ENCODE peak calls at places on chromosomes 4 and X, in four cellular contexts. One of them, this sample, is unnamed. For H3K27me3, the result is how much of the 10 kb centered on the place peaks cover.

GRCh38 chr4:10673817-10674369 is 10.7 kb downstream of the CLNK start:
- DNase-seq in heart right ventricle: no peak
- DNase-seq in pancreas: no peak
- DNase-seq in CD8-positive, alpha-beta T cell: no peak
- DNase-seq in this sample: no peak

GRCh38 chrX:19705196-19705769 is 182.1 kb downstream of the SH3KBP1 start:
- DNase-seq in pancreas: no peak
- DNase-seq in heart right ventricle: no peak
- DNase-seq in CD8-positive, alpha-beta T cell: no peak
- DNase-seq in this sample: peak

GRCh38 chr4:88276952-88277710 is 7.2 kb downstream of the PPM1K start:
- DNase-seq in pancreas: no peak
- DNase-seq in heart right ventricle: no peak
- DNase-seq in CD8-positive, alpha-beta T cell: no peak
- DNase-seq in this sample: no peak

GRCh38 chr4:134001057-134001456 is 200.5 kb downstream of the PABPC4L start:
- DNase-seq in CD8-positive, alpha-beta T cell: no peak
- DNase-seq in pancreas: no peak
- DNase-seq in heart right ventricle: no peak
- DNase-seq in this sample: peak

GRCh38 chrX:25043192-25043591 is 27.4 kb upstream of the ARX start:
- DNase-seq in heart right ventricle: no peak
- DNase-seq in pancreas: no peak
- DNase-seq in CD8-positive, alpha-beta T cell: no peak
- DNase-seq in this sample: no peak

GRCh38 chrX:136259543-136259942 is 8.3 kb upstream of the MAP7D3 start:
- DNase-seq in CD8-positive, alpha-beta T cell: no peak
- DNase-seq in pancreas: no peak
- DNase-seq in heart right ventricle: no peak
- DNase-seq in this sample: no peak

GRCh38 chr4:118910221-118910620 is 21.6 kb downstream of the SYNPO2 start:
- DNase-seq in pancreas: no peak
- DNase-seq in heart right ventricle: no peak
- DNase-seq in CD8-positive, alpha-beta T cell: no peak
- DNase-seq in this sample: no peak

GRCh38 chr4:128521634-128522253 is 234.1 kb upstream of the PGRMC2 start:
- DNase-seq in CD8-positive, alpha-beta T cell: no peak
- DNase-seq in pancreas: no peak
- DNase-seq in heart right ventricle: no peak
- DNase-seq in this sample: no peak

GRCh38 chr4:10100734-10101216 is 15.8 kb downstream of the WDR1 start:
- DNase-seq in heart right ventricle: no peak
- DNase-seq in pancreas: no peak
- DNase-seq in CD8-positive, alpha-beta T cell: no peak
- DNase-seq in this sample: no peak

GRCh38 chr4:70718811-70719604 is 2.8 kb upstream of the RUFY3 start:
- DNase-seq in heart right ventricle: no peak
- DNase-seq in CD8-positive, alpha-beta T cell: no peak
- DNase-seq in pancreas: no peak
- DNase-seq in this sample: no peak

GRCh38 chr4:183256756-183257385 is 63.2 kb downstream of the CLDN22 start:
- DNase-seq in heart right ventricle: peak
- DNase-seq in pancreas: peak
- DNase-seq in CD8-positive, alpha-beta T cell: peak
- DNase-seq in this sample: no peak

GRCh38 chr4:95410387-95411005 is 138.3 kb downstream of the UNC5C start:
- DNase-seq in CD8-positive, alpha-beta T cell: no peak
- DNase-seq in heart right ventricle: no peak
- DNase-seq in pancreas: no peak
- DNase-seq in this sample: no peak

GRCh38 chr4:4974727-4975126 is 44.5 kb downstream of the CYTL1 start:
- DNase-seq in pancreas: no peak
- DNase-seq in heart right ventricle: no peak
- DNase-seq in CD8-positive, alpha-beta T cell: no peak
- DNase-seq in this sample: no peak

GRCh38 chr4:4595252-4595651 is 53.4 kb upstream of the STX18 start:
- DNase-seq in CD8-positive, alpha-beta T cell: no peak
- DNase-seq in pancreas: no peak
- DNase-seq in heart right ventricle: no peak
- DNase-seq in this sample: no peak

GRCh38 chr4:156830356-156830755 is 141.2 kb downstream of the PDGFC start:
- DNase-seq in heart right ventricle: no peak
- DNase-seq in pancreas: no peak
- DNase-seq in CD8-positive, alpha-beta T cell: no peak
- DNase-seq in this sample: peak

DNA sequence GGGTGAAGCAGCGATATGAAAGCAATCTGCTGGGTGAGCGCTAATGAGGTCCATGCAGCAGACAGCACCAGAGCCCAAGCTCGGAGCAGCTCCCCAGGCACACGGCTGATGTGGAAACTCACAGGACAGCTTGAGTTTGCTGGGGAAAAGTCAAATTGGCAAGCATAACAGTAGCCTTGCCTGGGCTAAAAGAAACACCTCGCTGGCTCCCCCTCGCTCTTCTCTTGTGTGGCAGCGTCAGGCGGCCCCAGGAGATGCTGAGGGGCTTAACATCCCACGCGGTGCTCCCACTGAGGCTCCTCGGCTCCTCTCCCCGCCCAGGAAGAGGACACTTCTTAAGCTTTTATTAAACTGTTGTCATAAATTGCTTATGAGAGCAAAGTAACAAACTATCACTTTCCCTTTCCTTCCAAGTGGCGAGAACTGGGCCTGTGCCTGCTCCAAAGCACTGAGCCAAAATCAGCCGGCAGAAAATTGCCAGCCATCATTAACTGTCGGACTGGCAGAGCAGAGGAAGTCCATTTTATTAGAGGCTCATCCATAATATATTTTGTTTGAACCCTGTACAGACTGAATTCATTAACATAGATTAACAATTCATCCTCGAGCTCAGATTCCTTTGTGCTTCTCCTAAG is 111.4 kb downstream of the TSPAN5 start:
- DNase-seq in CD8-positive, alpha-beta T cell: no peak
- DNase-seq in pancreas: no peak
- DNase-seq in heart right ventricle: no peak
- DNase-seq in this sample: no peak
- TF ChIP-seq CTCF in CD8-positive, alpha-beta T cell: no peak
- TF ChIP-seq CTCF in pancreas: no peak
- TF ChIP-seq CTCF in heart right ventricle: no peak
- TF ChIP-seq CTCF in this sample: peak

GRCh38 chr4:146646601-146647000 is 7.9 kb downstream of the POU4F2 start:
- DNase-seq in heart right ventricle: no peak
- DNase-seq in CD8-positive, alpha-beta T cell: no peak
- DNase-seq in pancreas: no peak
- DNase-seq in this sample: no peak

GRCh38 chr4:146647615-146648383 is 9.1 kb downstream of the POU4F2 start:
- DNase-seq in CD8-positive, alpha-beta T cell: no peak
- DNase-seq in pancreas: no peak
- DNase-seq in heart right ventricle: no peak
- DNase-seq in this sample: no peak

GRCh38 chr4:146649232-146649631 is 10.5 kb downstream of the POU4F2 start:
- DNase-seq in CD8-positive, alpha-beta T cell: no peak
- DNase-seq in pancreas: no peak
- DNase-seq in heart right ventricle: no peak
- DNase-seq in this sample: no peak

GRCh38 chr4:146650034-146650433 is 11.3 kb downstream of the POU4F2 start:
- DNase-seq in pancreas: no peak
- DNase-seq in heart right ventricle: no peak
- DNase-seq in CD8-positive, alpha-beta T cell: no peak
- DNase-seq in this sample: no peak

DNA sequence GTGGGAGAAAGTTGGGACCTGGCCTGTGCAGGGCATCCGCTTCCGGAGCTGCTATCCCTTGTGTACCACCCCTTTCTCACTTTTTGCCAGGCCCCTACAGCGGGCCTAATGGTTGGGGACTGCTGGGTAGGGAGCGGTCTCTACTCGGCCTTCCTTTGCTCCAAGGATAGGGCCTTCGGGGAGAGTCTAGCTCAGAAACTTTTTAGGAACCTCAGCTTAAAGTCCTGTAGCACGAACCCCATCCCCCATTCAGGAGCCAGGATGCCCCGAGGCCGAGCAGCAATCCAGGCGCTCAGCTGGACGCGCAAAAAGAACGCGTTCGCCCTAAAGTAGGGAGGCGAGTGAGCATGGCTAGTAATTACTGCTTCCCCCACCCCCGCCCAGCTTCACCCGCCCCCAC is 9.7 kb downstream of the POU4F2 start:
- DNase-seq in pancreas: no peak
- DNase-seq in heart right ventricle: no peak
- DNase-seq in CD8-positive, alpha-beta T cell: no peak
- DNase-seq in this sample: no peak
- H3K4me3 ChIP-seq in pancreas: no peak
- H3K4me3 ChIP-seq in heart right ventricle: no peak
- H3K4me3 ChIP-seq in CD8-positive, alpha-beta T cell: no peak
- H3K4me3 ChIP-seq in this sample: no peak

DNA sequence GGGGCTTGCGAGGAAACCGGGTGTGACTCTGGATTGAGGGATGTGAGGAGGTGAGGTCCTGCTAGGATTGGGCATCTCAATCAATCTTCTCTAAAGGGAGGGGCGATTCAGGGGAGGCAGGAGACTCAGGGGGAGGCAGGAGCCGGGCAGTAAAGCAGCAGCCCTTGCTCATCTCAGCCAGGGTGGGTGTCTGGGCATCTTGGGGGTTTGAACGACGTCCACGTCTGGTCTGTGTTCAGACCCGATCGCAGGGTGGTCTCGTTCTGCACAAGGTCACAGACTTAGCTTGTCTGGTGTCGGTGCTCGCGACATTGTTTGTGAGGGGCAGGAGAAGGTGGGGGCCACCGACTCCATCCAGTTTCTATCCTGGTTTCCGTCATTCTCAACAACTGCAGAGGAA is 231.3 kb upstream of the PSAPL1 start:
- DNase-seq in pancreas: no peak
- DNase-seq in CD8-positive, alpha-beta T cell: no peak
- DNase-seq in heart right ventricle: no peak
- DNase-seq in this sample: no peak
- H3K27me3 ChIP-seq in pancreas: under half
- H3K27me3 ChIP-seq in CD8-positive, alpha-beta T cell: under half
- H3K27me3 ChIP-seq in heart right ventricle: under half
- H3K27me3 ChIP-seq in this sample: under half

DNA sequence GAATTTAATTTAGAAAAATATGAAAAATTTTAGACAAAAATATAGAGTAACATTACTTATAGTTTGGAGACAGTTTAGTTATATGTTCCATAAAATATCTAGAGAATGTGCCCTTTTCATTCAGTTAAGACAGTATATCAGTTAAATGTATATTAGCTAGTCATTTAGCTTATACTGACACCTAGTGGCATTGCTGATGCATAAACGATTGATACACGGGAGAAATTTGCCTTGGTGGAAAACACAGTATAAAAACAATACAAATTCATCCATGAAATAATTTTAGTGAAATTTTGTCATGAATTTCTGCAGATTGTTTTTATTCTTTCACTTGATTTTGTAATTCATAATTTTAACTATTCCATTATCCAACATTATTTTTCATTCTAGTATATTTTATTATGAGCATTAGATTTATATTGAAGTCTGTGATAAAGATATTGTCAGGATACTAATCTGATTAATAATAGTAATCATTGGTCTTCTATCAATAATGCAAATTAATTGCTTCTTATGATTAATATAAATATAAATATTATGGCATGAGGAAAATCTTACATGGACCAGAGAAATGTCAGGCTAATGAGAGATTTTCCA is 219.0 kb downstream of the TLL1 start:
- DNase-seq in pancreas: no peak
- DNase-seq in heart right ventricle: no peak
- DNase-seq in CD8-positive, alpha-beta T cell: no peak
- DNase-seq in this sample: no peak
- TF ChIP-seq CTCF in pancreas: no peak
- TF ChIP-seq CTCF in heart right ventricle: peak
- TF ChIP-seq CTCF in CD8-positive, alpha-beta T cell: peak
- TF ChIP-seq CTCF in this sample: peak

DNA sequence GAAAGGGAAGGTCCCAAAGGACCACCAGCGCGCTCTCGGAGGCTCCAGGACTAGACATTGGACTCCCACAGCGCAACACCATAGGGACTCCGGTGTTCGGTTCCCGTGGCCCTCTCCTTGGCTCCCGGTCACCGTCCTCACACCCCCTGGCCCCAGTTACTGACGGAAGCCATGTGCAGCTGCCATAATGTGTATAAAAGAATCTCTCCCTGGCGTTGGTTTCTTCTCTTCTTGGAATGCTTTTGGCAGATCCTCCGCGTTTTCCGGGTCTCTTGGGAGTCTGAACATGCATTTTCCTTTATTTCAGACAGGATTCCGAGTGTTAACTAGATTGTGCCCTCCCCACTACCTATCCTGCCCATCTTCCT is 69.7 kb downstream of the FBXO8 start:
- DNase-seq in pancreas: no peak
- DNase-seq in heart right ventricle: no peak
- DNase-seq in CD8-positive, alpha-beta T cell: no peak
- DNase-seq in this sample: no peak
- H3K4me3 ChIP-seq in pancreas: no peak
- H3K4me3 ChIP-seq in heart right ventricle: peak
- H3K4me3 ChIP-seq in CD8-positive, alpha-beta T cell: peak
- H3K4me3 ChIP-seq in this sample: no peak

GRCh38 chr4:82801910-82802521 is 3.4 kb upstream of the SCD5 start:
- DNase-seq in CD8-positive, alpha-beta T cell: no peak
- DNase-seq in pancreas: no peak
- DNase-seq in heart right ventricle: no peak
- DNase-seq in this sample: no peak

GRCh38 chr4:82797591-82798081 is 960 bp downstream of the SCD5 start:
- DNase-seq in heart right ventricle: peak
- DNase-seq in pancreas: peak
- DNase-seq in CD8-positive, alpha-beta T cell: no peak
- DNase-seq in this sample: no peak

GRCh38 chr4:82797048-82797590 is 1.5 kb downstream of the SCD5 start:
- DNase-seq in heart right ventricle: no peak
- DNase-seq in CD8-positive, alpha-beta T cell: no peak
- DNase-seq in pancreas: peak
- DNase-seq in this sample: no peak

GRCh38 chr4:82799006-82799881 is 648 bp upstream of the SCD5 start:
- DNase-seq in heart right ventricle: no peak
- DNase-seq in pancreas: no peak
- DNase-seq in CD8-positive, alpha-beta T cell: no peak
- DNase-seq in this sample: no peak

GRCh38 chr4:82798168-82799005 is at the start of gene SCD5:
- DNase-seq in heart right ventricle: peak
- DNase-seq in pancreas: peak
- DNase-seq in CD8-positive, alpha-beta T cell: peak
- DNase-seq in this sample: peak
- H3K27me3 ChIP-seq in heart right ventricle: under half
- H3K27me3 ChIP-seq in pancreas: under half
- H3K27me3 ChIP-seq in CD8-positive, alpha-beta T cell: under half
- H3K27me3 ChIP-seq in this sample: under half